ENCODE peak calls at places on chromosome 3, in eight cellular contexts. B is SK-N-SH, I is GM12891, D is spleen, O is endothelial cell of umbilical vein, H is breast epithelium, N is Panc1, Y is GM23338. P is an unnamed sample.

GRCh38 chr3:102174832-102175374 is 259.9 kb upstream of the ZPLD1 start:
- DNase-seq in B (no peak), I (no peak), D (no peak), O (peak; percentile 75), H (no peak), N (no peak), Y (no peak), P (no peak)

GRCh38 chr3:133124511-133124910 is 86.3 kb downstream of the TMEM108 start:
- DNase-seq in B (peak; percentile 58), I (no peak), D (no peak), O (no peak), H (no peak), N (no peak), Y (no peak), P (no peak)

GRCh38 chr3:11749486-11749885 is 97.2 kb downstream of the TAMM41 start:
- DNase-seq in B (peak; percentile 54), I (no peak), D (no peak), O (no peak), H (no peak), N (no peak), Y (no peak), P (no peak)

GRCh38 chr3:148938931-148939330 is 52.4 kb upstream of the GYG1 start:
- DNase-seq in B (no peak), I (no peak), D (no peak), O (no peak), H (no peak), N (no peak), Y (no peak), P (no peak)

GRCh38 chr3:106305882-106306445 is 437.2 kb upstream of the CBLB start:
- DNase-seq in B (no peak), I (no peak), D (no peak), O (no peak), H (no peak), N (no peak), Y (no peak), P (no peak)

GRCh38 chr3:107025961-107026360 is 351.3 kb upstream of the CCDC54 start:
- DNase-seq in B (no peak), I (no peak), D (no peak), O (no peak), H (no peak), N (no peak), Y (no peak), P (no peak)

GRCh38 chr3:79414821-79415220 is 353.0 kb downstream of the ROBO1 start:
- DNase-seq in B (no peak), I (no peak), D (no peak), O (no peak), H (no peak), N (no peak), Y (no peak), P (peak; percentile 17)

GRCh38 chr3:2244137-2244536 is 145.5 kb downstream of the CNTN4 start:
- DNase-seq in B (no peak), I (no peak), D (no peak), O (no peak), H (no peak), N (no peak), Y (no peak), P (no peak)

GRCh38 chr3:15858547-15859506 is 61.0 kb upstream of the ANKRD28 start:
- DNase-seq in B (peak; percentile 60), I (peak; percentile 52), D (peak; percentile 95), O (peak; percentile 20), H (peak; percentile 63), N (no peak), Y (peak; percentile 86), P (peak; percentile 80)

GRCh38 chr3:52493232-52494017 is 1.7 kb upstream of the STAB1 start:
- DNase-seq in B (no peak), I (no peak), D (no peak), O (no peak), H (no peak), N (no peak), Y (no peak), P (no peak)

GRCh38 chr3:116051586-116051985 is 393.7 kb downstream of the LSAMP start:
- DNase-seq in B (no peak), I (no peak), D (no peak), O (no peak), H (no peak), N (no peak), Y (no peak), P (no peak)

GRCh38 chr3:109154989-109155388 is 18.5 kb downstream of the C3orf85 start:
- DNase-seq in B (no peak), I (no peak), D (no peak), O (no peak), H (no peak), N (no peak), Y (no peak), P (no peak)

GRCh38 chr3:175620093-175620492 is 761.0 kb downstream of the NAALADL2 start:
- DNase-seq in B (no peak), I (no peak), D (no peak), O (no peak), H (no peak), N (no peak), Y (peak; percentile 9), P (no peak)

GRCh38 chr3:54905230-54905888 is 22.5 kb downstream of the LRTM1 start:
- DNase-seq in B (no peak), I (no peak), D (no peak), O (no peak), H (no peak), N (no peak), Y (no peak), P (no peak)

GRCh38 chr3:172080503-172080902 is 41.1 kb downstream of the FNDC3B start:
- DNase-seq in B (no peak), I (no peak), D (no peak), O (no peak), H (no peak), N (no peak), Y (no peak), P (no peak)

GRCh38 chr3:146300756-146301155 is 49.9 kb upstream of the PLSCR4 start:
- DNase-seq in B (no peak), I (no peak), D (no peak), O (no peak), H (no peak), N (no peak), Y (no peak), P (no peak)

GRCh38 chr3:169501080-169501479 is 162.4 kb downstream of the MECOM start:
- DNase-seq in B (peak; percentile 53), I (no peak), D (no peak), O (no peak), H (no peak), N (no peak), Y (no peak), P (no peak)

GRCh38 chr3:47113669-47114365 is 50.1 kb downstream of the SETD2 start:
- DNase-seq in B (no peak), I (no peak), D (no peak), O (no peak), H (no peak), N (no peak), Y (peak; percentile 62), P (no peak)

GRCh38 chr3:172241385-172241784 is 202.0 kb downstream of the FNDC3B start:
- DNase-seq in B (no peak), I (no peak), D (no peak), O (no peak), H (no peak), N (no peak), Y (no peak), P (no peak)

GRCh38 chr3:115518100-115518852 is 105.0 kb upstream of the GAP43 start:
- DNase-seq in B (peak; percentile 83), I (no peak), D (no peak), O (peak; percentile 92), H (no peak), N (peak; percentile 8), Y (peak; percentile 59), P (no peak)

DNA sequence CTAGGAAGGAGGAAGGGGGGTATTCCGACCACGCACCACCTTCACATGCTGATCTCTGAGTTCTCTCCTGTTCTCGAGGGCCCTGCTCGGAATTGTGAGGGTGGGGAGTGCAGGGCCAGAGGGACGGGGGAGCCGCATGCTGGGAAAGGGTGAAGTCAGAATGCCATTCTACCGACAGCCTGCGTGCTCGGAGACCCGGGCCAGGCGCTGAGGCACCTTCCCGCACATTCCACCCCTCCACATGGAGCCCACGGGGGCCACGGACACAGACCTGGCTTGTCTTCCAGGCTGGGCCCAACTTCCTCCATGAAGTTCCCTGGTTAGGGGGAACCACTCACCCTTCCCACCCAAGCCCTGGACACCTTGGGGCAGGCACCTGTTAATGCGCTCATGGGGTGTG is 28.7 kb upstream of the PIGZ start:
- DNase-seq in B (no peak), I (no peak), D (peak; percentile 62), O (no peak), H (no peak), N (no peak), Y (no peak), P (no peak)
- TF ChIP-seq POLR2AphosphoS5 in B (no peak), I (no peak), D (no peak), O (no peak), H (no peak), N (no peak), Y (no peak), P (no peak)

DNA sequence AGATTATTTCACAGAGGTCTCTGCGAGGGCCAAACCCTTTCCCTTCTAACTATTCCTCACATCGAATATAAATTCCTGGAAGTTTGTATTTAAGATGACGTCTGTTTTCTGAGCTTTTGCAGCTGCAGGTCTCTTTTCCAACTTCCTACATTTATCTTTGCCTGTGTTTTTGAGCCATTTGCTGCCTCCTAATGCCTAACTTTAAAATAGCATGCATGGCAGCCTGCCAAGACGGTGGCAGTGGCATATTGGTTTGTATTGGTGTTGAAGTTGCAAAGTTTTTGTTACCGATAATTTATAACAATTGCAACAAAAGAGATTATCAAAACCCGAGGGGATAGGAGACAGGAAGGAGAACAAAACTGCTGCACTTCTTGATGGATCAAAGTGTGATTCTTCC is 187.1 kb upstream of the DNAJC19 start:
- DNase-seq in B (peak; percentile 55), I (no peak), D (no peak), O (peak; percentile 79), H (peak; percentile 76), N (peak; percentile 18), Y (peak; percentile 70), P (peak; percentile 43)
- TF ChIP-seq POLR2AphosphoS5 in B (no peak), I (no peak), D (no peak), O (no peak), H (no peak), N (no peak), Y (no peak), P (no peak)

GRCh38 chr3:71690222-71690821 is 34.9 kb downstream of the EIF4E3 start:
- DNase-seq in B (no peak), I (no peak), D (no peak), O (no peak), H (no peak), N (no peak), Y (peak; percentile 63), P (no peak)
- TF ChIP-seq POLR2AphosphoS5 in B (no peak), I (no peak), D (no peak), O (no peak), H (peak; percentile 22), N (no peak), Y (no peak), P (no peak)

GRCh38 chr3:14304101-14305045 is 98.0 kb upstream of the SLC6A6 start:
- DNase-seq in B (no peak), I (no peak), D (no peak), O (no peak), H (peak; percentile 57), N (no peak), Y (no peak), P (no peak)
- TF ChIP-seq POLR2AphosphoS5 in B (no peak), I (no peak), D (no peak), O (no peak), H (no peak), N (no peak), Y (no peak), P (no peak)

GRCh38 chr3:186955898-186956696 is 25.8 kb downstream of the ST6GAL1 start:
- DNase-seq in B (no peak), I (no peak), D (no peak), O (no peak), H (no peak), N (no peak), Y (no peak), P (no peak)
- TF ChIP-seq POLR2AphosphoS5 in B (no peak), I (no peak), D (no peak), O (no peak), H (no peak), N (no peak), Y (no peak), P (no peak)

P was measured in transverse colon.